ENCODE peak calls at places on chromosomes 1 and 21, in six cellular contexts. F is right lobe of liver, S is cardiac muscle cell, U is H9, I is endodermal cell, D is lung. L is an unnamed sample.

GRCh38 chr1:12442217-12442616 is 175.8 kb downstream of the DHRS3 start:
- DNase-seq in F (no peak), S (no peak), U (no peak), I (no peak), D (no peak), L (no peak)

GRCh38 chr1:87200875-87201638 is 127.6 kb upstream of the LMO4 start:
- DNase-seq in F (no peak), S (no peak), U (peak), I (peak), D (no peak), L (no peak)

GRCh38 chr1:183209533-183210158 is 23.6 kb downstream of the LAMC2 start:
- DNase-seq in F (no peak), S (no peak), U (no peak), I (no peak), D (no peak), L (no peak)

GRCh38 chr1:67791686-67792475 is 41.4 kb downstream of the GNG12 start:
- DNase-seq in F (no peak), S (no peak), U (no peak), I (no peak), D (no peak), L (no peak)

GRCh38 chr1:14366361-14367018 is 232.0 kb upstream of the KAZN start:
- DNase-seq in F (no peak), S (peak), U (peak), I (peak), D (no peak), L (peak)

GRCh38 chr1:8439015-8439702 is 121.2 kb downstream of the SLC45A1 start:
- DNase-seq in F (peak), S (peak), U (peak), I (peak), D (peak), L (peak)

GRCh38 chr1:206478746-206479145 is 8.5 kb downstream of the IKBKE start:
- DNase-seq in F (no peak), S (no peak), U (no peak), I (no peak), D (no peak), L (no peak)

GRCh38 chr1:11792106-11792505 is 13.7 kb downstream of the MTHFR start:
- DNase-seq in F (no peak), S (peak), U (no peak), I (no peak), D (peak), L (no peak)

GRCh38 chr21:36461918-36462486 is 17.9 kb downstream of the CLDN14 start:
- DNase-seq in F (peak), S (peak), U (no peak), I (peak), D (no peak), L (no peak)

GRCh38 chr1:65429806-65430205 is 9.3 kb downstream of the LEPR start:
- DNase-seq in F (no peak), S (no peak), U (no peak), I (no peak), D (no peak), L (no peak)

GRCh38 chr1:226654046-226654445 is 85.0 kb downstream of the ITPKB start:
- DNase-seq in F (no peak), S (peak), U (peak), I (peak), D (no peak), L (no peak)

GRCh38 chr1:39113109-39113743 is 87.1 kb downstream of the NDUFS5 start:
- DNase-seq in F (no peak), S (no peak), U (no peak), I (no peak), D (no peak), L (no peak)

GRCh38 chr21:36902793-36903192 is 63.7 kb downstream of the HLCS start:
- DNase-seq in F (no peak), S (peak), U (no peak), I (no peak), D (no peak), L (no peak)

GRCh38 chr1:169042377-169042776 is 64.1 kb upstream of the ATP1B1 start:
- DNase-seq in F (no peak), S (no peak), U (no peak), I (no peak), D (no peak), L (no peak)

GRCh38 chr21:36125513-36126121 is 9.3 kb upstream of the CBR3 start:
- DNase-seq in F (no peak), S (peak), U (no peak), I (peak), D (peak), L (peak)

GRCh38 chr1:245277276-245277675 is 122.5 kb downstream of the KIF26B start:
- DNase-seq in F (no peak), S (peak), U (peak), I (peak), D (no peak), L (peak)

GRCh38 chr1:61980561-61980960 is 214.1 kb upstream of the L1TD1 start:
- DNase-seq in F (no peak), S (no peak), U (peak), I (peak), D (no peak), L (no peak)

GRCh38 chr1:237975903-237976302 is 85.2 kb upstream of the ZP4 start:
- DNase-seq in F (no peak), S (no peak), U (no peak), I (no peak), D (no peak), L (no peak)

GRCh38 chr1:3505161-3505560 is 50.7 kb downstream of the ARHGEF16 start:
- DNase-seq in F (no peak), S (no peak), U (no peak), I (no peak), D (no peak), L (no peak)

GRCh38 chr1:227786673-227787512 is 28.6 kb upstream of the PRSS38 start:
- DNase-seq in F (peak), S (no peak), U (no peak), I (peak), D (peak), L (no peak)

GRCh38 chr1:42730988-42731387 is 9.0 kb downstream of the CLDN19 start:
- DNase-seq in F (no peak), S (no peak), U (no peak), I (peak), D (no peak), L (peak)

GRCh38 chr21:30072496-30072895 is 94.1 kb downstream of the CLDN17 start:
- DNase-seq in F (no peak), S (peak), U (peak), I (peak), D (no peak), L (peak)

GRCh38 chr1:29145739-29146437 is 22.2 kb upstream of the TMEM200B start:
- DNase-seq in F (peak), S (no peak), U (no peak), I (no peak), D (no peak), L (no peak)

GRCh38 chr1:171509191-171509590 is 23.9 kb downstream of the PRRC2C start:
- DNase-seq in F (no peak), S (no peak), U (no peak), I (no peak), D (no peak), L (no peak)

GRCh38 chr1:115669002-115669673 is 27.4 kb downstream of the VANGL1 start:
- DNase-seq in F (no peak), S (no peak), U (no peak), I (no peak), D (no peak), L (no peak)

GRCh38 chr1:68442822-68443556 is 6.8 kb downstream of the RPE65 start:
- DNase-seq in F (peak), S (peak), U (peak), I (peak), D (no peak), L (peak)

GRCh38 chr1:71561729-71562128 is 480.9 kb upstream of the ZRANB2 start:
- DNase-seq in F (no peak), S (no peak), U (no peak), I (no peak), D (no peak), L (no peak)

GRCh38 chr1:44780583-44781121 is 5.3 kb downstream of the RPS8 start:
- DNase-seq in F (no peak), S (no peak), U (no peak), I (no peak), D (no peak), L (no peak)

GRCh38 chr1:234103198-234103597 is 198.7 kb downstream of the SLC35F3 start:
- DNase-seq in F (no peak), S (no peak), U (no peak), I (no peak), D (no peak), L (no peak)

GRCh38 chr1:27992271-27992670 is 32.5 kb downstream of the XKR8 start:
- DNase-seq in F (no peak), S (peak), U (no peak), I (no peak), D (no peak), L (no peak)

GRCh38 chr1:66505671-66506392 is 28.1 kb upstream of the SGIP1 start:
- DNase-seq in F (no peak), S (no peak), U (no peak), I (peak), D (no peak), L (no peak)

GRCh38 chr1:11156441-11156840 is 32.7 kb upstream of the ANGPTL7 start:
- DNase-seq in F (no peak), S (no peak), U (no peak), I (no peak), D (no peak), L (no peak)

GRCh38 chr1:25065246-25066238 is 135.5 kb upstream of the RUNX3 start:
- DNase-seq in F (no peak), S (no peak), U (no peak), I (no peak), D (no peak), L (no peak)

GRCh38 chr1:234484991-234485739 is 6.2 kb upstream of the TARBP1 start:
- DNase-seq in F (no peak), S (no peak), U (peak), I (peak), D (no peak), L (no peak)

GRCh38 chr1:109641341-109641740 is 14.6 kb upstream of the GSTM4 start:
- DNase-seq in F (no peak), S (no peak), U (no peak), I (no peak), D (peak), L (no peak)

GRCh38 chr1:58454343-58454742 is 92.2 kb downstream of the OMA1 start:
- DNase-seq in F (no peak), S (no peak), U (peak), I (peak), D (no peak), L (no peak)

GRCh38 chr1:68919070-68919469 is 422.2 kb upstream of the DEPDC1 start:
- DNase-seq in F (no peak), S (no peak), U (no peak), I (no peak), D (no peak), L (no peak)

GRCh38 chr1:220137006-220137794 is 43.3 kb downstream of the IARS2 start:
- DNase-seq in F (no peak), S (no peak), U (no peak), I (no peak), D (no peak), L (no peak)

GRCh38 chr1:91511386-91511785 is 10.7 kb downstream of the CDC7 start:
- DNase-seq in F (no peak), S (peak), U (no peak), I (no peak), D (no peak), L (no peak)

GRCh38 chr1:159922499-159923202 is 2.7 kb downstream of the TAGLN2 start:
- DNase-seq in F (peak), S (no peak), U (no peak), I (peak), D (peak), L (no peak)

GRCh38 chr1:239765163-239765562 is 326.5 kb upstream of the FMN2 start:
- DNase-seq in F (no peak), S (no peak), U (peak), I (peak), D (no peak), L (no peak)
- TF ChIP-seq CTCF in F (no peak), S (no peak), U (peak), I (peak), D (no peak), L (peak)

DNA sequence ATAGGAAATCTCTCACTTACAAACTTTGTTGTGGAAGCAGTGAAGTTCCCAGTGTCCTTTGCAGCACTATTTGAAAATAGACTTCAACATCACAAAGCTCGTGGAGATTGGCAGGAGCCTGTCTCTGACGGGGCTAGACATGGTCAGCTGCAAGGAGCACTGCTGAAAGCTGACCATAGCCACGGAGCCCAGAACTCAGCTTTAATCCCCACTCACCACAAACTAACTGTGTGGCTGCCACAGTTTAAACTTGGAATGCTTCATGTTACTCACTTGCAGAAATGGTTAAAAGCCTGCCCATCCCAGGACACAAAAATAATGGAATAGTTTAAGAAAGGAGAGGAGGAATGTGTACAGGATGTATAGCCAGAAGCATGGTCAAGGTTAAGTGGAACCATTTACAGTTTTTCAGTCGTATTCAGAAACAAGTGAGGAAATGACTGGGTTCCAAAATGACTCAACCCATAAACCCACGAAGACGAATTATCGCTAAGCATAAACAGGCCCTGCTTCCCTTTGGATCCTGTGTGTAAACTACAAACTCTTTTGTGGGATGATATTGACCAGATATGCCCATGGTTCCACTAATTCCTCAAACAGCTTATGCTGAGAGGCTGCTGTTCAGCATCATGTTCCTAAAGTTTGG is 18.2 kb downstream of the DNALI1 start:
- DNase-seq in F (no peak), S (no peak), U (no peak), I (no peak), D (no peak), L (no peak)
- H3K27ac ChIP-seq in F (no peak), S (no peak), U (no peak), I (no peak), D (no peak), L (no peak)

GRCh38 chr21:42829417-42829816 is 49.9 kb downstream of the WDR4 start:
- DNase-seq in F (peak), S (no peak), U (no peak), I (no peak), D (no peak), L (no peak)

GRCh38 chr21:42829954-42830353 is 49.4 kb downstream of the WDR4 start:
- DNase-seq in F (peak), S (no peak), U (no peak), I (no peak), D (no peak), L (no peak)

GRCh38 chr21:42827588-42827987 is 51.8 kb downstream of the WDR4 start:
- DNase-seq in F (no peak), S (no peak), U (no peak), I (no peak), D (no peak), L (no peak)

GRCh38 chr21:42833439-42833815 is 45.9 kb downstream of the WDR4 start:
- DNase-seq in F (peak), S (peak), U (peak), I (peak), D (no peak), L (peak)

GRCh38 chr21:42830456-42831455 is 48.6 kb downstream of the WDR4 start:
- DNase-seq in F (peak), S (no peak), U (no peak), I (peak), D (no peak), L (no peak)
- TF ChIP-seq CTCF in F (no peak), S (no peak), U (no peak), I (no peak), D (no peak), L (peak)

DNA sequence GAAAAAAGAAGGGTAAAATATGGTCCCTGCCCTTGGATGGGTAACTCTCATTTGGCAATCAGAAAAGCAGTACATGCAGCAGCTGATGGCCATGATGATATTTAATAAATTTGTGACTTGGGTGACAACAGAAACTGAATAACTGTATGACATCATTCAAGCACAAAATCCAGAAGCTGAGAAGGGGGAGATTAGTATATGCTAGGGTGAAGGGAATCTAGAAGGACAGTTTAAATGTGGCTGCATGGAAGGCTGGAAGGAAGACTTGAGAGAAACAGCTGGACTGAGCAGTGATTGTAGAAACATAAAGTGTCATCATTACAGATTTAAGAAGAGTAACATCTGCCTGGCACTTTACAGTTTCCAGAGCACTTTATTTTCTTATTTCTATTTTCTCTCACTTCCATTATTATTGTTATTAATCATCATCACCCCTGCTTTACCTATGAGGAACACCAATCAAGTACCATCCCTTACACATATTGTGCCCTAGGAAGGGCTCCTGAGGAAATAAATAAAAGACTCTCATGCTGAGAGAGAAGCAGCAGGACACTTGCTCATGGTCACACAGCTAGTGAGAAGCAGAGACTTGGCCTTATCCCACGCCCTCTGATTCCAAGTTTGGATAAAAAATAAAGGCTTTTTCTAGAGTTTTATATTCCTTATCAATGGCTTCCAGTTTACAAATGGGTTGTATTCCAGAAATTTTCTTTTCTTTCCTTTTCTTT is 207.2 kb downstream of the PBX1 start:
- DNase-seq in F (no peak), S (no peak), U (no peak), I (no peak), D (no peak), L (no peak)
- H3K27ac ChIP-seq in F (no peak), S (peak), U (no peak), I (no peak), D (no peak), L (no peak)

GRCh38 chr1:217911908-217912307 is 280.8 kb downstream of the SPATA17 start:
- DNase-seq in F (no peak), S (no peak), U (peak), I (peak), D (no peak), L (peak)
- TF ChIP-seq CTCF in F (no peak), S (no peak), U (peak), I (peak), D (no peak), L (peak)

GRCh38 chr1:31272369-31272768 is 24.2 kb downstream of the SNRNP40 start:
- DNase-seq in F (no peak), S (no peak), U (no peak), I (no peak), D (no peak), L (no peak)
- H3K27ac ChIP-seq in F (no peak), S (no peak), U (no peak), I (no peak), D (no peak), L (peak)

L was measured in WERI-Rb-1.